ENCODE peak calls at places on chromosome 19, in five cellular contexts. B is hypothalamus; E is GM06990; Z is CD4-positive, alpha-beta memory T cell; C is kidney glomerular epithelial cell. A is an unnamed sample.

GRCh38 chr19:34962281-34962944 is 1.6 kb downstream of the ZNF792 start:
- DNase-seq in Z (peak), B (no peak), C (no peak), E (no peak), A (no peak)

GRCh38 chr19:51439021-51439465 is 19.2 kb downstream of the SIGLEC8 start:
- DNase-seq in B (no peak), C (no peak), Z (peak), E (no peak), A (peak)

GRCh38 chr19:33644284-33644836 is 22.6 kb downstream of the CHST8 start:
- DNase-seq in C (no peak), E (no peak), B (no peak), Z (no peak), A (no peak)

GRCh38 chr19:14762111-14762510 is 16.2 kb downstream of the ADGRE2 start:
- DNase-seq in B (no peak), C (no peak), Z (no peak), E (no peak), A (no peak)

GRCh38 chr19:41531438-41532311 is 44.3 kb upstream of the CEACAM21 start:
- DNase-seq in C (no peak), E (peak), Z (peak), B (no peak), A (no peak)

GRCh38 chr19:7873304-7874079 is 698 bp downstream of the PRR36 start:
- DNase-seq in E (no peak), Z (no peak), B (no peak), C (no peak), A (no peak)

GRCh38 chr19:29831041-29831548 is 19.3 kb downstream of the CCNE1 start:
- DNase-seq in C (no peak), Z (peak), B (no peak), E (peak), A (no peak)

GRCh38 chr19:38682872-38683392 is 35.5 kb downstream of the ACTN4 start:
- DNase-seq in E (no peak), Z (no peak), B (no peak), C (no peak), A (no peak)

GRCh38 chr19:48616491-48617056 is 1.7 kb upstream of the FAM83E start:
- DNase-seq in B (no peak), C (no peak), E (no peak), Z (no peak), A (no peak)

GRCh38 chr19:31784631-31785237 is 435.5 kb upstream of the TSHZ3 start:
- DNase-seq in E (no peak), B (no peak), Z (no peak), C (peak), A (no peak)

GRCh38 chr19:17830567-17831418 is 9.5 kb upstream of the INSL3 start:
- DNase-seq in E (peak), B (no peak), C (peak), Z (peak), A (peak)

GRCh38 chr19:38233740-38234251 is 9.8 kb upstream of the DPF1 start:
- DNase-seq in E (no peak), C (peak), Z (peak), B (peak), A (no peak)

GRCh38 chr19:14116918-14117578 is 514 bp downstream of the PRKACA start:
- DNase-seq in E (no peak), B (no peak), Z (no peak), C (no peak), A (no peak)

GRCh38 chr19:30307191-30307974 is 64.8 kb upstream of the ZNF536 start:
- DNase-seq in B (no peak), E (no peak), Z (no peak), C (no peak), A (no peak)

GRCh38 chr19:10260141-10260584 is 8.1 kb downstream of the MRPL4 start:
- DNase-seq in B (no peak), E (no peak), C (peak), Z (no peak), A (no peak)

GRCh38 chr19:39390759-39391592 is at the start of the genes MED29 and PAF1:
- DNase-seq in B (peak), E (peak), Z (peak), C (peak), A (peak)

GRCh38 chr19:56111601-56112312 is 9.3 kb downstream of the ZNF787 start:
- DNase-seq in B (no peak), C (peak), Z (no peak), E (peak), A (no peak)

GRCh38 chr19:42132030-42132628 is at the start of gene POU2F2:
- DNase-seq in C (no peak), Z (peak), E (peak), B (no peak), A (no peak)

GRCh38 chr19:45528744-45529453 is 21.6 kb downstream of the VASP start:
- DNase-seq in B (no peak), E (peak), C (no peak), Z (no peak), A (peak)

GRCh38 chr19:13100031-13100588 is 2.5 kb downstream of the LYL1 start:
- DNase-seq in C (no peak), Z (peak), B (no peak), E (peak), A (no peak)

GRCh38 chr19:36577271-36577996 is 4.3 kb upstream of the ZNF529 start:
- DNase-seq in B (no peak), E (no peak), Z (no peak), C (no peak), A (peak)

GRCh38 chr19:29587518-29587986 is 18.5 kb upstream of the POP4 start:
- DNase-seq in Z (peak), B (no peak), E (peak), C (no peak), A (no peak)

GRCh38 chr19:16585808-16586476 is 13.7 kb upstream of the SLC35E1 start:
- DNase-seq in C (no peak), E (peak), Z (no peak), B (no peak), A (no peak)

GRCh38 chr19:32824136-32824835 is 45.3 kb downstream of the SLC7A9 start:
- DNase-seq in C (no peak), E (no peak), B (no peak), Z (no peak), A (no peak)

GRCh38 chr19:42140125-42140754 is 8.0 kb upstream of the POU2F2 start:
- DNase-seq in E (no peak), Z (no peak), C (peak), B (no peak), A (no peak)

A was measured in NT2/D1.